ENCODE peak calls at places on chromosome 10, in ten cellular contexts. X, Q, A, T, R, H, E, N, P and O are unnamed samples.

GRCh38 chr10:31242902-31243301 is 76.1 kb upstream of the ZEB1 start:
- DNase-seq in X (peak), Q (no peak), A (peak), T (peak), R (no peak), H (peak), E (peak), N (no peak), P (peak), O (peak)

GRCh38 chr10:43846187-43846680 is 197.6 kb upstream of the ZNF32 start:
- DNase-seq in X (no peak), Q (peak), A (peak), T (no peak), R (no peak), H (peak), E (peak), N (peak), P (peak), O (peak)

GRCh38 chr10:88715517-88715916 is 9.5 kb downstream of the LIPK start:
- DNase-seq in X (no peak), Q (no peak), A (no peak), T (no peak), R (no peak), H (no peak), E (no peak), N (no peak), P (no peak), O (no peak)

GRCh38 chr10:117544729-117545140 is 2.2 kb downstream of the EMX2 start:
- DNase-seq in X (no peak), Q (no peak), A (no peak), T (no peak), R (peak), H (no peak), E (no peak), N (no peak), P (no peak), O (no peak)

GRCh38 chr10:63866075-63866746 is 345.0 kb downstream of the REEP3 start:
- DNase-seq in X (peak), Q (peak), A (peak), T (no peak), R (peak), H (peak), E (peak), N (peak), P (peak), O (peak)

GRCh38 chr10:44929356-44930113 is 18.4 kb downstream of the TMEM72 start:
- DNase-seq in X (no peak), Q (no peak), A (no peak), T (no peak), R (no peak), H (no peak), E (no peak), N (no peak), P (no peak), O (no peak)

GRCh38 chr10:115801457-115801856 is 471.5 kb downstream of the GFRA1 start:
- DNase-seq in X (no peak), Q (no peak), A (no peak), T (no peak), R (no peak), H (no peak), E (no peak), N (no peak), P (no peak), O (no peak)

GRCh38 chr10:132397671-132398565 is 918 bp downstream of the PWWP2B start:
- DNase-seq in X (no peak), Q (peak), A (peak), T (no peak), R (no peak), H (peak), E (peak), N (peak), P (peak), O (peak)

GRCh38 chr10:97765201-97765600 is 6.6 kb downstream of the SFRP5 start:
- DNase-seq in X (no peak), Q (no peak), A (no peak), T (no peak), R (no peak), H (no peak), E (no peak), N (no peak), P (no peak), O (no peak)

GRCh38 chr10:109889867-109890266 is 33.4 kb downstream of the XPNPEP1 start:
- DNase-seq in X (no peak), Q (no peak), A (no peak), T (peak), R (no peak), H (peak), E (peak), N (no peak), P (peak), O (no peak)

GRCh38 chr10:8044908-8045727 is 9.4 kb upstream of the GATA3 start:
- DNase-seq in X (peak), Q (no peak), A (no peak), T (no peak), R (peak), H (no peak), E (no peak), N (no peak), P (peak), O (no peak)

GRCh38 chr10:21810582-21811244 is 192.8 kb downstream of the DNAJC1 start:
- DNase-seq in X (no peak), Q (no peak), A (no peak), T (no peak), R (no peak), H (no peak), E (no peak), N (no peak), P (no peak), O (no peak)